ENCODE peak calls at places on chromosomes 16 and 17, in nine cellular contexts. W is thyroid gland; B is cardiac muscle cell; X is left lung; Y is tibial artery; T is ascending aorta; I is heart right ventricle; D is CD8-positive, alpha-beta T cell; E is left ventricle myocardium inferior. P is an unnamed sample.

GRCh38 chr17:15346196-15346595 is 4.8 kb upstream of the TEKT3 start:
- DNase-seq in E (no peak), D (no peak), Y (no peak), X (no peak), T (no peak), I (no peak), W (peak; percentile 3), B (no peak), P (no peak)

GRCh38 chr17:60167095-60167741 is 17.4 kb downstream of the CA4 start:
- DNase-seq in T (peak; percentile 62), X (no peak), W (no peak), E (no peak), Y (no peak), D (no peak), I (no peak), B (no peak), P (peak; percentile 68)

GRCh38 chr17:8057691-8058114 is 18.8 kb downstream of the ALOX15B start:
- DNase-seq in D (no peak), W (peak; percentile 41), B (peak; percentile 83), I (no peak), X (no peak), Y (peak; percentile 61), E (no peak), T (peak; percentile 74), P (peak; percentile 71)

GRCh38 chr17:32552280-32552679 is 65.5 kb downstream of the CDK5R1 start:
- DNase-seq in T (no peak), B (no peak), I (no peak), D (no peak), X (no peak), W (no peak), E (no peak), Y (no peak), P (no peak)

GRCh38 chr16:53991181-53992056 is 287.5 kb downstream of the FTO start:
- DNase-seq in D (no peak), W (peak; percentile 69), B (no peak), T (no peak), Y (no peak), I (no peak), E (no peak), X (no peak), P (peak; percentile 38)

GRCh38 chr16:30473231-30474061 is 904 bp downstream of the ITGAL start:
- DNase-seq in D (peak; percentile 57), Y (no peak), B (no peak), X (peak; percentile 90), T (no peak), E (no peak), W (no peak), I (no peak), P (no peak)

GRCh38 chr16:9666834-9667480 is 515.3 kb downstream of the GRIN2A start:
- DNase-seq in I (no peak), X (no peak), T (no peak), Y (no peak), E (no peak), D (no peak), W (no peak), B (no peak), P (no peak)

GRCh38 chr16:69367980-69368379 is 16.4 kb upstream of the TMED6 start:
- DNase-seq in T (no peak), Y (no peak), W (no peak), B (no peak), I (no peak), E (no peak), D (no peak), X (no peak), P (no peak)

GRCh38 chr16:11685844-11686618 is 17.8 kb downstream of the SNN start:
- DNase-seq in I (no peak), X (no peak), W (no peak), Y (no peak), T (no peak), E (no peak), B (no peak), D (no peak), P (no peak)

GRCh38 chr16:88558457-88559442 is 11.5 kb upstream of the ZC3H18 start:
- DNase-seq in T (no peak), X (no peak), D (no peak), Y (peak; percentile 45), E (peak; percentile 83), W (peak; percentile 73), I (peak; percentile 61), B (peak; percentile 78), P (peak; percentile 87)

GRCh38 chr16:31118223-31119155 is 1.0 kb downstream of the KAT8 start:
- DNase-seq in E (no peak), W (no peak), I (no peak), X (no peak), B (no peak), D (no peak), Y (no peak), T (no peak), P (no peak)

GRCh38 chr17:40025991-40026815 is 11.0 kb downstream of the CSF3 start:
- DNase-seq in T (no peak), E (no peak), X (no peak), B (no peak), Y (no peak), D (peak; percentile 43), I (no peak), W (peak; percentile 96), P (no peak)

GRCh38 chr17:12050646-12051225 is 30.1 kb downstream of the MAP2K4 start:
- DNase-seq in X (no peak), W (no peak), E (no peak), I (no peak), T (no peak), B (no peak), Y (no peak), D (no peak), P (no peak)

GRCh38 chr17:74959826-74960738 is 12.5 kb downstream of the HID1 start:
- DNase-seq in I (no peak), D (no peak), Y (no peak), W (no peak), B (no peak), X (peak; percentile 72), T (no peak), E (no peak), P (no peak)

GRCh38 chr16:89827383-89828198 is 684 bp upstream of the SPIRE2 start:
- DNase-seq in X (peak; percentile 80), E (peak; percentile 46), W (peak; percentile 85), Y (no peak), I (peak; percentile 50), D (no peak), T (no peak), B (peak; percentile 54), P (peak; percentile 61)

GRCh38 chr16:85173077-85173980 is 61.1 kb upstream of the CIBAR2 start:
- DNase-seq in B (peak; percentile 52), T (no peak), X (no peak), I (no peak), E (no peak), Y (no peak), D (peak; percentile 4), W (no peak), P (no peak)

GRCh38 chr17:78186689-78187595 is at the start of the genes AFMID and TK1:
- DNase-seq in Y (peak; percentile 91), B (peak; percentile 98), E (peak; percentile 96), X (peak; percentile 98), W (peak; percentile 97), D (peak; percentile 67), T (peak; percentile 98), I (peak; percentile 96), P (peak; percentile 97)
- H3K4me1 ChIP-seq in Y (peaks cover 5% of the 10 kb centered on the region), B (peaks cover 6% of the 10 kb centered on the region), E (peaks cover 35% of the 10 kb centered on the region), X (peaks cover 49% of the 10 kb centered on the region), W (peaks cover 37% of the 10 kb centered on the region), D (peaks cover 6% of the 10 kb centered on the region), T (peaks cover 22% of the 10 kb centered on the region), I (peaks cover 23% of the 10 kb centered on the region), P (peaks cover 85% of the 10 kb centered on the region)

DNA sequence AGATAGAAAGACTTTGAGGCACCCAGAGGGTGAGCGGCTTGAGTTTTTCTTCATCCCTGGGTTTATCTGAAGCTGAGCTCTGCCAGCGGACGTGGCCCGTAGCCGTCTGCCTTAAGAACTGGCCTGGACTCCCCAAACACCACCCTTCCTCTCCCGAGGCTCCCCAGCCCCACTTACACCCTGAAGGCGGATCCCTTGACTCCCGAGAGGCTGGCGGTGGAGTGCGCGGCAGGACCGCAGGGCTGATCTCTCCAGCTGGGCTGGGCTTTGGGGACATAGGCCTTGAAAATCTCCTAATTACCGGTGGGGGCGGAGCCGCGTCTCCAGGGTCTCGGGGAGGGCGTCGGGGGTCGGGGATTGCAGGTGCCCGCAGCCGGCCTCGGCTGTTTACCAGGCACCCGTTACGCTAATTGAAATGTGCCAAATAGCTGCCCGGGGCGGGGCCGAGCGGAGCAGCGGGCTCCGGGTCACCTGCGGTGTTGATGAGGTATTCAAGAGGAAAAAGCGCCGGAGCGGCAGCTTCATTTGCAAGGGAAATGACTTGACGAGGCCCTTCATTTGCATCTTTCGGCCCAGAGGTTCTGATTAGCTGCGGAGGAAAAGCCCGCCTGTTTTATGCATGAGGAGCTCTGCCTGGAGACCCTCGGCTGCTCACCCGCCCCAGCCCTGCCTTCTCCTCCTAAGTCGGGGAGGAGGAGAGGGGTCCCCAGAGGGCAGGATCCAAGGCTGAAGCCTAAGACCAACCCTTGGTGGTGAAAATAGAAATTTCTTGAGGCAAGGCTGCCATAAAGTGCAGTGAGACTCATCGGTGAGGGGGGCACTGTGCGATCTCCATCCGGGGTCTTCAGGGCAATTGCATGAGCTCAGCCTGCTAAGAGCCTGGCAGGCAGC is 100.7 kb downstream of the MGAT5B start:
- DNase-seq in T (no peak), Y (no peak), I (no peak), B (peak; percentile 89), E (no peak), D (peak; percentile 75), W (peak; percentile 20), X (no peak), P (peak; percentile 23)
- TF ChIP-seq CTCF in T (no peak), Y (no peak), I (no peak), B (no peak), E (no peak), D (no peak), W (no peak), X (no peak), P (no peak)

DNA sequence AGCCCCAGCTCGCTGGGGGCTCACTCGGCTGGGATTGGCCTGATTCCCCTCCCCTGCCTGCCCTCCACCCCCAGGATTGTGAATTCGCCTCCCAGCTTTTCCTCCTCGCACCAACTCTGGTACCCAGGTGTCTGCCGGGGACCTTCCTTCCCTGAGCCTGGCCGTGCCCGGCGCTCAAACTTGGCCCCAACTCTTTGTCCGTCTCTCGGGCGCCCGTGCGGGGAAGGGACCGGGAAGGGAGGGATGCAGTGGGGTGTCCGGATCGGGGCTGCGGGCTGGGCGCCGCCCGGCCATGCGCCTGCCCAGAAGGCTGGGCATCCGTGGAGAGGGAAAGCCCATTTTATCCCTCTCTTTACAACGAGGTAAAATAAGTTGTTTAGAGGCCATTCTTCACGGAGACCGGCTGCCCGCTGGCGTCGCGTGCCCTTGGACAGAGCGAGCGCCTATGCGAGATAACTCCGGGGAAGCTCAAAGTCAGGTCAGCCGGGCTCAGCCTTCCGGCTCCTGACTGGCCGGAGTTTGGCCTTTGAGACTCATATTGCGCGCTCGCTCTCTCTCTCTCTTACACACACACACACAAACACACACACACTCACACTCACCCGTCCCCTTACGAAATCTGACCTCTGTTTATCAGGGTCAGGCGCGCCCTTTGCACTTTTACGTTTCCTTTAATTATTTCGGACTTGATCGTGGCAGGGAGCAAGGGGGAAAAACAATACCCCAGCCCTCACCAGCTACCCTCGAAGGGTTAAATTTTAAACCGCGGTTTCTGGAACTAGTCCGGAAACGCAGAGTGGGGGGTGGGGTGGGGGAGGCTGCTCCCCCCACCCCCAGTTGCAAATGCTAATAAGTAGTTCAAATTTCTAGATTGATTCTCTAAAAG is 798 bp upstream of the MAF start:
- DNase-seq in W (peak; percentile 61), X (peak; percentile 87), E (peak; percentile 67), D (peak; percentile 25), I (peak; percentile 42), T (peak; percentile 79), Y (peak; percentile 58), B (peak; percentile 80), P (peak; percentile 42)
- H3K27ac ChIP-seq in W (peak overlapping the region; percentile 99), X (peak overlapping the region; percentile 95), E (peak overlapping the region; percentile 95), D (peak overlapping the region; percentile 29), I (peak overlapping the region; percentile 90), T (peak overlapping the region; percentile 94), Y (peak overlapping the region; percentile 91), B (peak overlapping the region; percentile 71), P (peak overlapping the region; percentile 63)

GRCh38 chr16:2785101-2785991 is 2.0 kb downstream of the PRSS33 start:
- DNase-seq in T (peak; percentile 45), W (no peak), B (no peak), X (peak; percentile 76), D (no peak), E (no peak), I (no peak), Y (no peak), P (no peak)
- H3K4me1 ChIP-seq in T (no peaks in the 10 kb centered on the region), W (peaks cover 8% of the 10 kb centered on the region), B (no peaks in the 10 kb centered on the region), X (peaks cover 13% of the 10 kb centered on the region), D (peaks cover 16% of the 10 kb centered on the region), E (peaks cover 10% of the 10 kb centered on the region), I (peaks cover 10% of the 10 kb centered on the region), Y (peaks cover 6% of the 10 kb centered on the region), P (peaks cover 17% of the 10 kb centered on the region)

P was measured in body of pancreas.